ENCODE peak calls at places on chromosomes 13 and 19, in seven cellular contexts. A is colonic mucosa; D is Peyer's patch; U is aorta; C is CD8-positive, alpha-beta T cell; Z is neuronal stem cell; X is pancreas. F is an unnamed sample.

GRCh38 chr13:104584481-104584880 is 1518.3 kb upstream of the SLC10A2 start:
- DNase-seq in Z (no peak), D (no peak), X (no peak), A (no peak), C (no peak), U (no peak), F (no peak)

GRCh38 chr19:8306235-8307054 is 1.7 kb downstream of the CD320 start:
- DNase-seq in D (no peak), Z (no peak), U (peak; percentile 40), C (no peak), X (peak; percentile 60), A (peak; percentile 55), F (no peak)

GRCh38 chr19:37506387-37507166 is at the start of gene ZNF793:
- DNase-seq in D (peak; percentile 78), X (peak; percentile 88), Z (peak; percentile 74), U (peak; percentile 83), A (peak; percentile 80), C (peak; percentile 87), F (peak; percentile 79)

GRCh38 chr19:18263324-18264215 is 10.7 kb downstream of the IQCN start:
- DNase-seq in D (no peak), A (no peak), X (no peak), U (no peak), Z (no peak), C (no peak), F (no peak)

GRCh38 chr13:83634601-83635000 is 247.7 kb downstream of the SLITRK1 start:
- DNase-seq in C (no peak), D (no peak), Z (no peak), X (no peak), A (no peak), U (no peak), F (no peak)

GRCh38 chr13:73063166-73063565 is 4.4 kb downstream of the KLF5 start:
- DNase-seq in A (no peak), C (no peak), U (no peak), X (no peak), D (no peak), Z (no peak), F (no peak)

GRCh38 chr13:76516013-76516412 is 370.2 kb downstream of the KCTD12 start:
- DNase-seq in X (no peak), Z (no peak), D (no peak), C (no peak), U (no peak), A (no peak), F (no peak)

GRCh38 chr19:48836089-48837017 is at the start of gene HSD17B14:
- DNase-seq in Z (peak; percentile 81), U (peak; percentile 74), X (peak; percentile 75), C (no peak), A (no peak), D (no peak), F (peak; percentile 78)

GRCh38 chr19:16375157-16375935 is 50.7 kb downstream of the KLF2 start:
- DNase-seq in A (no peak), D (no peak), U (peak; percentile 21), C (no peak), X (no peak), Z (no peak), F (no peak)

GRCh38 chr13:63307239-63307638 is 1891.6 kb upstream of the PCDH20 start:
- DNase-seq in C (no peak), D (no peak), A (no peak), X (no peak), Z (no peak), U (no peak), F (no peak)

GRCh38 chr19:57465680-57466381 is 8.9 kb upstream of the VN1R1 start:
- DNase-seq in A (no peak), C (no peak), U (no peak), X (no peak), D (no peak), Z (no peak), F (no peak)

GRCh38 chr19:12886943-12887747 is at the start of gene KLF1:
- DNase-seq in X (no peak), Z (no peak), A (no peak), U (no peak), C (no peak), D (no peak), F (no peak)

GRCh38 chr13:61086052-61086451 is 329.6 kb downstream of the PCDH20 start:
- DNase-seq in U (no peak), A (no peak), C (no peak), X (no peak), Z (no peak), D (no peak), F (no peak)

GRCh38 chr19:14944456-14944855 is 3.2 kb downstream of the OR7C2 start:
- DNase-seq in A (no peak), D (no peak), C (no peak), U (no peak), Z (no peak), X (no peak), F (no peak)

GRCh38 chr13:87999791-88000190 is 328.6 kb downstream of the SLITRK5 start:
- DNase-seq in X (no peak), D (no peak), Z (no peak), U (no peak), A (no peak), C (no peak), F (no peak)

GRCh38 chr19:44596428-44597130 is 16.8 kb upstream of the IGSF23 start:
- DNase-seq in A (peak; percentile 75), C (no peak), Z (no peak), X (no peak), D (peak; percentile 76), U (no peak), F (no peak)

GRCh38 chr19:4694211-4694987 is 24.3 kb upstream of the MYDGF start:
- DNase-seq in U (peak; percentile 76), Z (no peak), A (no peak), D (no peak), C (no peak), X (no peak), F (peak; percentile 48)

GRCh38 chr13:49020940-49021548 is 45.3 kb downstream of the FNDC3A start:
- DNase-seq in C (no peak), X (no peak), D (no peak), A (no peak), U (no peak), Z (no peak), F (no peak)

GRCh38 chr13:30619731-30620130 is 2.0 kb downstream of the USPL1 start:
- DNase-seq in D (no peak), C (no peak), Z (no peak), X (no peak), A (no peak), U (no peak), F (no peak)

GRCh38 chr13:98539655-98540054 is 37.3 kb downstream of the STK24 start:
- DNase-seq in D (no peak), X (no peak), Z (no peak), U (no peak), C (no peak), A (no peak), F (no peak)

GRCh38 chr19:2168619-2169424 is 5.1 kb downstream of the DOT1L start:
- DNase-seq in U (peak; percentile 98), D (peak; percentile 98), Z (peak; percentile 88), X (peak; percentile 98), A (peak; percentile 95), C (peak; percentile 41), F (peak; percentile 98)
- H3K4me1 ChIP-seq in U (no peaks in the 10 kb centered on the region), D (peaks cover 82% of the 10 kb centered on the region), Z (peaks cover 41% of the 10 kb centered on the region), X (peaks cover 49% of the 10 kb centered on the region), A (peaks cover 39% of the 10 kb centered on the region), C (peaks cover 45% of the 10 kb centered on the region), F (peaks cover 7% of the 10 kb centered on the region)

DNA sequence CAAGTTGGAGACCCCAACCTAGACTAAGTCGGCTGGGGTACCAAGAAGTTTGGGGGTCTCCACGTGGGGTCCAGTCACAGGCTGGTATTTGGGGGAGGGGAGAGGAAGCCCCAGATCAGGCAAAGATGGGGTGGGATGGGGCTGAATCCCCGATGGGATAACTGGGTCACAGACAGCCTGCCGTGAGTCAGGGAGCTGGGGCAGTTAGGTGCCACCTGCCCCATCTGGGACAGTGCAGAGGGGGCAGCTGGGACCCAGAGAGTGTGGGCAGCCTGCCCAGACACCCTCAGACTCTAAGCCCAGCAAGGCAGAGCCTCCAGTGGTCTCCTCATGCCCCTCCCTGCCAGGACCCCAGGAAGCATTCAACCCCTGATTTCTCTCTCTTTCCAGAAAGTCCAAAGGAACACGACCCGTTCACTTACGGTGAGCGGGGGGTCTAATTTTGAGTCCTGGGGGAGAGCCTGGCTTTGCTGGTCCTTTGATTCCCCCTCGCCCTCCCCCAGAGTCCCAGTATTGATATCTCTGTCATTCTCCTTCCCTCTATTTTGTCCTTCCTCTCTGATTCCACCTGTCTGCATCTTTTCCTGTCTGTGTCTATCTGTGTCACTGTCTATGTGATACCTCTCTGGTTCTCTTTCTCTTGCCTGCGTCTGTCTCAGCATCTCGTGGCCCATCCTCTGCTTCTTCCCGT is 1.7 kb downstream of the FXYD1 start:
- DNase-seq in C (no peak), X (peak; percentile 73), U (no peak), Z (no peak), D (no peak), A (no peak), F (peak; percentile 71)
- H3K4me3 ChIP-seq in C (no peak overlapping the region), X (no peak overlapping the region), U (no peak overlapping the region), Z (no peak overlapping the region), D (peak overlapping the region; percentile 52), A (peak overlapping the region; percentile 15), F (peak overlapping the region; percentile 37)

DNA sequence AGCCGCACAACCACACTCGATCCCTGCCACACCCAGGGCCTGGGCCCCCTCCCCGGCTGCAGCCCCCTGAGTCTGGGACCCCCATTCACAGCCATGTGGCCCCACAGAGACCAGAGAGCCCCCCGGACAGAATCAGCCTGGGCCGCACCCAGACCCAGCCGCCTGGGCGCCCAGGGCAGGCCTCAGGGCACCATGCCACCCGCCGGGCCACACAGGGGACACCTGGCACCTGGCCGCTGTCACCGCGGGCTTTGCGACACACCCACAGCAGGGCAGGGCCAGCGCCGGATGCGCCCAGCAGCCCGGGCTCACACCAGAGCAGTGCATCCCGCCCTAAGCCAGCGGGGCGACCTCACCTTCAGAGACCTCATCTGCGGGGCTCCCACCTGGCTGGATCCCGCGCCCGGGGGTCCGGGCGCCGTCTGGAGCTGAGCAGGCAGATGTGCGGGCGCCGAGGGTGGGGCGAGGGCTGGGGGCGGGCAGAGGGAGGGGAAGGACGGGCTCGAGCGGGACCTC is 443 bp downstream of the TBXA2R start:
- DNase-seq in C (peak; percentile 23), Z (no peak), X (peak; percentile 89), D (peak; percentile 81), A (peak; percentile 79), U (peak; percentile 72), F (peak; percentile 77)
- H3K4me1 ChIP-seq in C (peaks cover 47% of the 10 kb centered on the region), Z (peaks cover 5% of the 10 kb centered on the region), X (no peaks in the 10 kb centered on the region), D (peaks cover 34% of the 10 kb centered on the region), A (peaks cover 18% of the 10 kb centered on the region), U (no peaks in the 10 kb centered on the region), F (peaks cover 3% of the 10 kb centered on the region)

GRCh38 chr19:50567052-50567841 is 988 bp downstream of the LRRC4B start:
- DNase-seq in C (no peak), X (no peak), D (no peak), A (no peak), U (no peak), Z (peak; percentile 57), F (no peak)

GRCh38 chr19:50567882-50568281 is 353 bp downstream of the LRRC4B start:
- DNase-seq in C (no peak), U (no peak), A (no peak), Z (no peak), D (no peak), X (no peak), F (no peak)

GRCh38 chr19:50569023-50569697 is 925 bp upstream of the LRRC4B start:
- DNase-seq in Z (no peak), U (no peak), D (no peak), A (no peak), C (no peak), X (no peak), F (no peak)

GRCh38 chr19:50569938-50570540 is 1.8 kb upstream of the LRRC4B start:
- DNase-seq in A (no peak), Z (no peak), D (peak; percentile 42), C (no peak), U (no peak), X (no peak), F (no peak)

GRCh38 chr19:50568321-50569022 is at the start of gene LRRC4B:
- DNase-seq in D (no peak), A (no peak), X (no peak), U (no peak), C (no peak), Z (no peak), F (no peak)
- H3K4me3 ChIP-seq in D (peak within 1 kb of the TSS; percentile 40), A (no peak within 1 kb of the TSS), X (no peak within 1 kb of the TSS), U (no peak within 1 kb of the TSS), C (no peak within 1 kb of the TSS), Z (peak within 1 kb of the TSS; percentile 74), F (peak within 1 kb of the TSS; percentile 55)